ENCODE peak calls at places on chromosome 10, in ten cellular contexts. C, Q, N, V, T, P, J, M, D and S are unnamed samples. For H3K27me3, the result is how much of the 10 kb centered on the place peaks cover.

GRCh38 chr10:61558188-61558587 is 104.5 kb upstream of the CABCOCO1 start:
- DNase-seq in C (no peak), Q (no peak), N (no peak), V (no peak), T (no peak), P (no peak), J (no peak), M (no peak), D (no peak), S (no peak)

GRCh38 chr10:35668865-35669650 is 27.0 kb upstream of the FZD8 start:
- DNase-seq in C (no peak), Q (no peak), N (no peak), V (no peak), T (no peak), P (no peak), J (no peak), M (peak), D (no peak), S (no peak)

GRCh38 chr10:125232841-125233240 is 72.5 kb upstream of the CTBP2 start:
- DNase-seq in C (no peak), Q (no peak), N (peak), V (no peak), T (peak), P (no peak), J (no peak), M (no peak), D (no peak), S (no peak)

GRCh38 chr10:12735843-12736462 is 265.6 kb downstream of the CCDC3 start:
- DNase-seq in C (no peak), Q (no peak), N (no peak), V (no peak), T (no peak), P (no peak), J (no peak), M (no peak), D (no peak), S (no peak)

GRCh38 chr10:132536241-132536963 is 1.2 kb upstream of the INPP5A start:
- DNase-seq in C (peak), Q (peak), N (no peak), V (no peak), T (no peak), P (no peak), J (peak), M (no peak), D (no peak), S (peak)

GRCh38 chr10:88523739-88524400 is 59.2 kb downstream of the RNLS start:
- DNase-seq in C (no peak), Q (no peak), N (no peak), V (no peak), T (no peak), P (no peak), J (no peak), M (no peak), D (no peak), S (no peak)

GRCh38 chr10:119370972-119371703 is 163.8 kb downstream of the GRK5 start:
- DNase-seq in C (no peak), Q (no peak), N (peak), V (no peak), T (peak), P (no peak), J (no peak), M (no peak), D (peak), S (peak)

GRCh38 chr10:130179640-130180039 is 43.4 kb downstream of the GLRX3 start:
- DNase-seq in C (no peak), Q (peak), N (peak), V (peak), T (peak), P (peak), J (peak), M (no peak), D (peak), S (peak)

GRCh38 chr10:122435212-122435827 is 19.1 kb upstream of the ARMS2 start:
- DNase-seq in C (no peak), Q (peak), N (peak), V (peak), T (peak), P (no peak), J (peak), M (no peak), D (no peak), S (peak)

GRCh38 chr10:117488004-117488403 is 54.5 kb upstream of the EMX2 start:
- DNase-seq in C (no peak), Q (no peak), N (no peak), V (peak), T (no peak), P (no peak), J (no peak), M (no peak), D (no peak), S (no peak)
- H3K27me3 ChIP-seq in C (under half), Q (under half), N (under half), V (under half), T (under half), P (under half), J (half or more), M (under half), D (under half), S (under half)

GRCh38 chr10:43955978-43956377 is 307.3 kb upstream of the ZNF32 start:
- DNase-seq in C (no peak), Q (no peak), N (no peak), V (no peak), T (no peak), P (no peak), J (no peak), M (no peak), D (no peak), S (no peak)

GRCh38 chr10:43957267-43958070 is 308.8 kb upstream of the ZNF32 start:
- DNase-seq in C (no peak), Q (no peak), N (no peak), V (no peak), T (no peak), P (no peak), J (no peak), M (no peak), D (no peak), S (no peak)

GRCh38 chr10:43953672-43954071 is 305.0 kb upstream of the ZNF32 start:
- DNase-seq in C (no peak), Q (no peak), N (no peak), V (no peak), T (no peak), P (no peak), J (no peak), M (no peak), D (no peak), S (no peak)

GRCh38 chr10:43952760-43953159 is 304.1 kb upstream of the ZNF32 start:
- DNase-seq in C (no peak), Q (no peak), N (peak), V (no peak), T (no peak), P (no peak), J (no peak), M (peak), D (no peak), S (no peak)

DNA sequence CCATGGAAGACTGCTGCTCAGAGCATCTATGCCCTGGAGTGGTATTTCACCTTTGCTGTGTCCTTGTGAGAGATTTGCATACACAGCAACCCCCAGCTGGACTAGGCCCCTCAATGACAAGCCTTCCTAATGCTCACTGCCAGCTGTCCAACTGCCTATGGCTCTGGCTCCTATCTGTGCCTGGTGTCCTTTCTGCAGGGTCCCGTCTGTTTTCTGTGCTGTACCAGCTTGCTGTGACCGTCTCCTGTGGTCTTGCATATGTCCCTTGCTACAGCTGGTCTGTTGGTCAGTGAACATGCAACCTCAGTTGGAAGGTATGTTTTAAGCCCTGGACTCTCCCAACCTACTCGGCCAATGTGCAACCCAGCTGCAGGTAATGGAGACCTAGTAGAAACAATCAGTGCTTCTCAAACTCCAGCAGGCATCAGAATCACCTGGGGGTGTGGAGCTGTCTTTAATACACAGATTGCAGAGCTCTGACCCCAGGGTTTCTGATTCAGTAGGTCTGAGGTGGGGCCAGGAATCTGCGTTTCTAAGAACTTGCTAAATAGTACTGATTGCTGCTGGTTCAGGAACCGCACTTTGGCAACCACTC is 306.4 kb upstream of the ZNF32 start:
- DNase-seq in C (no peak), Q (no peak), N (no peak), V (no peak), T (no peak), P (no peak), J (no peak), M (no peak), D (no peak), S (no peak)
- H3K27me3 ChIP-seq in C (under half), Q (under half), N (under half), V (under half), T (under half), P (under half), J (under half), M (under half), D (under half), S (under half)

DNA sequence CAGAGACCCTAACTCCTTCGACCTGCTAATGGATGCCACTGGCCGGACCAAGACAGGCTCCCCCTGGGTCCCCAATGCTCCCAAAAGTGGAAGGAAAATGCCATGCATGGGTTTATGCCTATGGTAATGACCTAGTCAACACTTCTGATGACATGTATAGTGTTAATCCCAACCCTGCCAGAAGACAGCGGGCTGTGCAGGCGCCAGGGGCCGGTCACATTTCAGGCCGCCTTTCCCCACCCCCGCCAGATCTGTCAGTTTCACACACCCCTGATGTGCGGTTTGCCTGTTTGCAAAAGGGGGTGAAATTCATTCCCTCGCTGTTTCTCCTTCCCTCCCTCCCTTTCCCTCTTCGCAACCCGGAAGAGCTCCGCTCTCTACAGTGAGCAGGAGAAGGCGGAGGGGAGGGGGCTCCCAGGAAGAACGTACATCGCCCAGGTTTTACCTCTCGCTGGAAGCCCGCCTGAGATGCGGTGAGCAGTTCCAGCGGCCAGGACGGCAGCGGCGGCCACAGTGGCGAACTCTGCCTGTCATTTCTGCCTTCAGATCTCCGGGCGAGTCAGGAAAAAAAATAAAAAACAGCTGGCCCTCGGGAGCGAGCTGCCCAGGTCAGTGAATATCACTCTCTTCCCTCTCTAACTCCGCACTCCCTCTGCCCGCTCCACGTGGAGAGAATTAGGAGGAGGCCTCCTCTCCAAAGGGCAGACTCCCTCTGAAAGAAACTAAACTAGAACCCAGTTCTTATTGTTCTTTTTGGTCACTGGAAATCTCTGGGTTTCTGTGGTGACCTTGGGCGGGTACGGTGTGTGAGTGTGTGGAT is 9.4 kb upstream of the GATA3 start:
- DNase-seq in C (peak), Q (peak), N (no peak), V (no peak), T (no peak), P (no peak), J (no peak), M (peak), D (no peak), S (peak)
- H3K27me3 ChIP-seq in C (half or more), Q (half or more), N (half or more), V (under half), T (half or more), P (half or more), J (half or more), M (half or more), D (half or more), S (under half)

DNA sequence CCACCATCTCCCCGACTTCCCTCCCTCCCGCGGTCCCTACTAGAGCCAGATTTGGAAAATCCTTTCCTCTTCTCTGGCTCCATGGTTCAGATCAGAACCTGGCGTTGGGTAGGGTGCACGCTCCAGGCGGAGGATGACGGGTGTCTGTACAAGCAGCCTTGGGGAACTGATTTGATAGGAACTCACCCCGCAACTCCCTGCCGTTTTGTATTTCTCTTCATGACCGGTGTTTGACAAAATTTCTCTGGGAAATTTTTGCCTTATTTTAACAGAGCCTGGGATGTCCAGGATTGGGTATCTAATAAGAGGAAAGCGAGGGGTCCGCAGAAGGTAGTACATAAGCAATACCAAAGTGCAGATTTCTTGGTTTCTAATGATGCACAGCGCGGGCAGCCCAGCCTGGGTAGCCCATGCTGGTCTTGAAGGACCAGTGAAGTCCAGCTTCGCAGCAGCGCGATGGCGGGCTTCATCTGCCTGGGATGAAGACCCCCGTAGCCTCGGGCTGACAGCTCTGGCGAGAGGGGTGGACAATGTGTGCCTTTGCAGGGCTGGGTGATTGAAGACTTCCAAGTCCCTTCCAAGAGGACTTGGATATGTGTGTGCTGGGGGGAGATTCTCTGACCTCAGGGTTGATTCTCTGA is 2.1 kb downstream of the SORCS3 start:
- DNase-seq in C (no peak), Q (no peak), N (no peak), V (no peak), T (no peak), P (no peak), J (no peak), M (no peak), D (no peak), S (no peak)
- H3K27me3 ChIP-seq in C (under half), Q (half or more), N (under half), V (under half), T (under half), P (under half), J (under half), M (under half), D (under half), S (under half)

GRCh38 chr10:31294556-31294955 is 24.5 kb upstream of the ZEB1 start:
- DNase-seq in C (no peak), Q (no peak), N (no peak), V (no peak), T (no peak), P (no peak), J (no peak), M (no peak), D (no peak), S (no peak)
- H3K27me3 ChIP-seq in C (under half), Q (under half), N (under half), V (under half), T (under half), P (under half), J (under half), M (under half), D (under half), S (under half)

GRCh38 chr10:101225846-101226361 is 3.4 kb downstream of the LBX1 start:
- DNase-seq in C (no peak), Q (no peak), N (no peak), V (no peak), T (no peak), P (no peak), J (no peak), M (no peak), D (no peak), S (no peak)

GRCh38 chr10:101227765-101228681 is 1.2 kb downstream of the LBX1 start:
- DNase-seq in C (no peak), Q (peak), N (peak), V (no peak), T (no peak), P (no peak), J (peak), M (peak), D (no peak), S (peak)

GRCh38 chr10:101226506-101226887 is 2.8 kb downstream of the LBX1 start:
- DNase-seq in C (no peak), Q (peak), N (peak), V (no peak), T (no peak), P (no peak), J (no peak), M (no peak), D (no peak), S (no peak)

GRCh38 chr10:101228682-101229274 is 485 bp downstream of the LBX1 start:
- DNase-seq in C (no peak), Q (peak), N (peak), V (no peak), T (no peak), P (no peak), J (peak), M (peak), D (no peak), S (peak)

GRCh38 chr10:101226888-101227736 is 2.2 kb downstream of the LBX1 start:
- DNase-seq in C (no peak), Q (peak), N (peak), V (no peak), T (no peak), P (no peak), J (no peak), M (no peak), D (no peak), S (peak)
- H3K27me3 ChIP-seq in C (half or more), Q (half or more), N (half or more), V (under half), T (half or more), P (half or more), J (half or more), M (half or more), D (half or more), S (half or more)

DNA sequence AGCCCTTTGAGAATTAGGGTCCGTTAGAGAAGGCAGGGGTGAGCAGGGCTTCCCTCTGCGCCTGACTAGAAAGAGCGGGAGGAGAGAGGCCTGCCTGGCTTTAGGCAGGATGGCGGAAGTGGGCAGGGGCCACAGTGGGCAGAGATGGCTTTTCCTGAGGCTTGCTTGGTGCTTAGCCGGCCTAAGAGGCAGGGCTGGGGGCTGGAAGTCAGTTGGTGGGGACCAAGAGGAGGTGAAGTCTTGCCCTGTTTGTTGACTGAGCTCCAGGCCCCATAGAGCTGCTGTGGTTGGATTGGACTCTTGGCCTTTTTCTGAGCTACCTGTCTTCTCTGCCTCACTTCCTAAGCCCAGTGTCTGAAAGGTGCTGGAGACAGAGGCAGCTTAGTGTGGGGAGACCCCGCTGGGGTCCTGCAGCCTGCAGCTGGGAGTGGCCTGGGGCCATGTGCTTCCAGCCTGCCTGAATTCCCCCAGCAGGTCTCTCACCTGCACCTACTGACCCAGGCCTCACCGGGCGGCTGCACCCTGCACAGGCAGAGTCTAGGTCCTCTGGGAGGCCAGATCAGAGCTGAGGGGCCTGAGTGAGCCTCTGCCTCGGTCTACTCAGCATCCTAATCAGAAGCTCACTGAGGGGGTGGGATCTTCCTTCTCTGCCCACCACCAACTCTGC is 4.8 kb downstream of the FAM241B start:
- DNase-seq in C (no peak), Q (no peak), N (no peak), V (no peak), T (no peak), P (no peak), J (no peak), M (peak), D (no peak), S (no peak)
- H3K27me3 ChIP-seq in C (under half), Q (under half), N (under half), V (under half), T (half or more), P (under half), J (under half), M (under half), D (under half), S (under half)

GRCh38 chr10:77689339-77689738 is 51.7 kb upstream of the KCNMA1 start:
- DNase-seq in C (no peak), Q (no peak), N (no peak), V (no peak), T (no peak), P (no peak), J (no peak), M (no peak), D (no peak), S (no peak)
- H3K27me3 ChIP-seq in C (under half), Q (under half), N (under half), V (under half), T (half or more), P (under half), J (under half), M (under half), D (under half), S (under half)

DNA sequence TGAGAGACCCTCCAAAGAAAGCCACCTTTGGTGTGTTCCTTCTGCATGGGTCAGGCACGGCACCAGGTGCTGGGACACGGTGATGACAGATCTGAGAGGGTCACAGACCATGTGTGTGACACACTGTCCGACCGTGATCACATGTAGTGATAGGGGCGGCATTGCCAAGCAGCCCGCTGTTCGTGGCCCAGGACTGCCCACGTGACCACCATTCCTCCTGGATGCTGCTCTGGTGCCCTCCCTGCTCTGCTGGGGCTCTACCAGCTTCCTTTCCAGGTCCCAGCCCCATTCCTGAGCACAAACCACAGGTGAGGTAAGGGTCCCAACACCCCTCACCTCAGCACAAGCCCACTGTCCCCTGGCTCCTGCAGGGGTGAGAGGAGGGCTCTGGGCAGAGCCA is 10.1 kb upstream of the SLC18A3 start:
- DNase-seq in C (no peak), Q (no peak), N (no peak), V (no peak), T (no peak), P (no peak), J (no peak), M (no peak), D (no peak), S (no peak)
- H3K27me3 ChIP-seq in C (under half), Q (under half), N (under half), V (under half), T (under half), P (under half), J (under half), M (under half), D (under half), S (under half)

GRCh38 chr10:70459771-70460490 is 18.4 kb upstream of the NODAL start:
- DNase-seq in C (no peak), Q (peak), N (no peak), V (no peak), T (no peak), P (no peak), J (no peak), M (peak), D (no peak), S (no peak)
- H3K27me3 ChIP-seq in C (under half), Q (half or more), N (under half), V (under half), T (under half), P (under half), J (half or more), M (under half), D (under half), S (under half)